ENCODE peak calls at places on chromosome 21, in four cellular contexts. D is HCT116, S is HepG2, H is Panc1. F is an unnamed sample.
A peak's percentile ranks its signal among the peaks of the same experiment; 100 is the strongest.

GRCh38 chr21:38389891-38390290 is 108.4 kb downstream of the ERG start:
- DNase-seq in D (no peak), S (no peak), H (no peak), F (no peak)

GRCh38 chr21:38301321-38302214 is 44.8 kb downstream of the KCNJ15 start:
- DNase-seq in D (no peak), S (no peak), H (no peak), F (no peak)

GRCh38 chr21:35520869-35521268 is 471.8 kb upstream of the RUNX1 start:
- DNase-seq in D (no peak), S (no peak), H (no peak), F (no peak)

GRCh38 chr21:46097826-46098286 is at the start of gene COL6A2:
- DNase-seq in D (no peak), S (no peak), H (no peak), F (peak; percentile 61)

GRCh38 chr21:24671901-24672300 is 935.4 kb downstream of the MRPL39 start:
- DNase-seq in D (no peak), S (no peak), H (no peak), F (no peak)

GRCh38 chr21:39660596-39660995 is 47.9 kb downstream of the B3GALT5 start:
- DNase-seq in D (no peak), S (no peak), H (no peak), F (no peak)

GRCh38 chr21:23452384-23453083 is 2154.7 kb downstream of the MRPL39 start:
- DNase-seq in D (no peak), S (no peak), H (peak; percentile 13), F (no peak)

GRCh38 chr21:37055271-37055855 is 17.5 kb downstream of the PIGP start:
- DNase-seq in D (no peak), S (no peak), H (no peak), F (no peak)

GRCh38 chr21:46667735-46668380 is 32.4 kb downstream of the PRMT2 start:
- DNase-seq in D (no peak), S (peak; percentile 14), H (no peak), F (no peak)

GRCh38 chr21:39720126-39720778 is 24.7 kb upstream of the IGSF5 start:
- DNase-seq in D (no peak), S (no peak), H (no peak), F (no peak)

GRCh38 chr21:17925900-17926299 is 106.7 kb upstream of the C21orf91 start:
- DNase-seq in D (no peak), S (peak; percentile 20), H (no peak), F (no peak)

GRCh38 chr21:21010698-21011097 is 12.5 kb downstream of the NCAM2 start:
- DNase-seq in D (no peak), S (no peak), H (no peak), F (no peak)

GRCh38 chr21:17613242-17613676 is 558 bp upstream of the BTG3 start:
- DNase-seq in D (no peak), S (no peak), H (no peak), F (no peak)

GRCh38 chr21:37045139-37045538 is 27.7 kb downstream of the PIGP start:
- DNase-seq in D (no peak), S (no peak), H (no peak), F (no peak)

GRCh38 chr21:38899277-38899947 is 93.7 kb downstream of the ETS2 start:
- DNase-seq in D (no peak), S (no peak), H (no peak), F (no peak)

GRCh38 chr21:21057349-21058062 is 59.3 kb downstream of the NCAM2 start:
- DNase-seq in D (no peak), S (no peak), H (no peak), F (no peak)

GRCh38 chr21:29416268-29416667 is 117.5 kb downstream of the BACH1 start:
- DNase-seq in D (no peak), S (no peak), H (no peak), F (no peak)

GRCh38 chr21:26236281-26236680 is 65.7 kb upstream of the APP start:
- DNase-seq in D (no peak), S (no peak), H (no peak), F (no peak)

GRCh38 chr21:45979141-45979631 is 2.4 kb upstream of the COL6A1 start:
- DNase-seq in D (no peak), S (no peak), H (no peak), F (no peak)

GRCh38 chr21:10627316-10627863 is 106.0 kb downstream of the TPTE start:
- DNase-seq in D (no peak), S (no peak), H (no peak), F (no peak)

GRCh38 chr21:24007592-24007991 is 1599.7 kb downstream of the MRPL39 start:
- DNase-seq in D (no peak), S (no peak), H (no peak), F (no peak)

GRCh38 chr21:46144464-46145070 is 10.8 kb downstream of the FTCD start:
- DNase-seq in D (no peak), S (no peak), H (no peak), F (no peak)

GRCh38 chr21:16420086-16420724 is 690.4 kb downstream of the USP25 start:
- DNase-seq in D (no peak), S (peak; percentile 9), H (no peak), F (no peak)

GRCh38 chr21:45935628-45936027 is 45.9 kb upstream of the COL6A1 start:
- DNase-seq in D (no peak), S (no peak), H (no peak), F (no peak)

GRCh38 chr21:40622531-40622930 is 224.4 kb downstream of the DSCAM start:
- DNase-seq in D (no peak), S (no peak), H (no peak), F (no peak)

GRCh38 chr21:26939532-26940181 is 27.2 kb downstream of the ADAMTS5 start:
- DNase-seq in D (no peak), S (no peak), H (no peak), F (no peak)

GRCh38 chr21:37974081-37974480 is 57.8 kb upstream of the KCNJ6 start:
- DNase-seq in D (no peak), S (no peak), H (no peak), F (no peak)

GRCh38 chr21:17348357-17348756 is 164.5 kb upstream of the CXADR start:
- DNase-seq in D (no peak), S (peak; percentile 52), H (no peak), F (no peak)

GRCh38 chr21:37915941-37916794 is at the start of gene KCNJ6:
- DNase-seq in D (no peak), S (no peak), H (no peak), F (peak; percentile 68)

DNA sequence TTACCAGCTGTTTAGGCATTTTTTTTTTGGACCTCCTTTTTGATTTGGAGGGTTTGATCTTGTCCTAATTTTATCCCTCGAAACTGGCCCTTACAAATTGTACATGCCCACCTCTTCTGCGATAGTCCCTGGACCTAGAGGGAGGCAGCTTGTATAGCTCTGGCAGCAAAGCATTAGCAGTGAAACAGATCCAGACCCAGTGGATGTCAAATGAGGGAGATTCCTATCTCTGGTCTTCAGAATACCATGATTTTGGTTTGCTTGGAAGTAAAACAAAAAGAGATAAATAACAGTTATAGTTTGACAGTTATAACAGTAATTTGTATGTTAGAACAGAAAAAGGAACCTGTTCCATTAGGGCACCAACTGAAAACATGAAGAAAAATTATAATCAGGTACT is 123.6 kb downstream of the MIS18A start:
- DNase-seq in D (no peak), S (no peak), H (no peak), F (no peak)
- TF ChIP-seq TCF7L2 in D (no peak), S (no peak), H (no peak), F (no peak)

GRCh38 chr21:42430570-42430969 is 26.9 kb downstream of the UBASH3A start:
- DNase-seq in D (no peak), S (no peak), H (no peak), F (no peak)
- TF ChIP-seq TCF7L2 in D (no peak), S (no peak), H (no peak), F (no peak)

GRCh38 chr21:34345091-34345871 is 18.5 kb upstream of the KCNE2 start:
- DNase-seq in D (no peak), S (no peak), H (no peak), F (no peak)
- TF ChIP-seq TCF7L2 in D (no peak), S (no peak), H (no peak), F (no peak)

GRCh38 chr21:33025471-33026298 is at the start of gene OLIG2:
- DNase-seq in D (no peak), S (no peak), H (no peak), F (peak; percentile 32)
- TF ChIP-seq TCF7L2 in D (no peak), S (no peak), H (no peak), F (no peak)

GRCh38 chr21:44903689-44904088 is 17.0 kb downstream of the ITGB2 start:
- DNase-seq in D (no peak), S (no peak), H (no peak), F (no peak)
- TF ChIP-seq TCF7L2 in D (no peak), S (no peak), H (no peak), F (no peak)

GRCh38 chr21:41711416-41712023 is 55.3 kb downstream of the RIPK4 start:
- DNase-seq in D (no peak), S (no peak), H (no peak), F (no peak)
- TF ChIP-seq TCF7L2 in D (no peak), S (no peak), H (no peak), F (no peak)

GRCh38 chr21:28283652-28284490 is 708.8 kb downstream of the LTN1 start:
- DNase-seq in D (no peak), S (peak; percentile 40), H (no peak), F (no peak)
- TF ChIP-seq TCF7L2 in D (no peak), S (no peak), H (no peak), F (no peak)

DNA sequence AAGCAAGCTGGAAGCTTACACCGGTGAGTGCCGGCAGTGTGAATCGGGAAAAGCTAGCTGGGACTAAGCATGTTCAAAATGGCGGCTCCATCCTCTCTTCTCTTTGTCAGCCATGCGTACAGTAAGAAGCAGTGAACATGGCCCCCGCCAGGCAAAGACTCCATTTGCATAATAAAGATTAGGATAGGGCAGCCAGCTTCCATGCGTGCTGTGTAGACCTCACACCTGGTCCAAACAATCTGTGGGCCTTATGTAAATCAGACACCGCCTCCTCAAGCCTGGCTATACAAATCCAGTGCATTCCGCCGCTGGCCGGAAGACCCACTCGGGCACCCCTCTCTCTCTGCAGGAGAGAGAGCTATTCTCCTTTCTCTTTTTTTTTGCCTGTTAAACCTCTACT is 150.3 kb downstream of the TIAM1 start:
- DNase-seq in D (no peak), S (no peak), H (no peak), F (no peak)
- TF ChIP-seq TCF7L2 in D (no peak), S (no peak), H (no peak), F (no peak)

F was measured in K562.